ENCODE peak calls at places on chromosomes 2 and 18, in ten cellular contexts. E is hypothalamus, Y is AG20443, B is NCI-H526 treated with DMSO at 0.1 percent for 48 hours, A is GDM1, C is substantia nigra, X is T-helper 1 cell, F is activated gamma-delta T cell treated with Interleukin-2 at 50 U/mL for 16 hours, H is lower lobe of right lung, M is adrenal gland. J is an unnamed sample.

GRCh38 chr2:224691563-224691962 is 24.6 kb downstream of the CCDC195 start:
- DNase-seq in E (no peak), Y (no peak), B (no peak), A (no peak), C (no peak), X (no peak), F (no peak), H (no peak), M (no peak), J (no peak)

GRCh38 chr18:59837586-59837985 is 62.2 kb upstream of the PMAIP1 start:
- DNase-seq in E (no peak), Y (peak; percentile 70), B (peak; percentile 50), A (peak; percentile 40), C (no peak), X (no peak), F (peak; percentile 36), H (no peak), M (peak; percentile 65), J (peak; percentile 6)

GRCh38 chr2:53035153-53035552 is 732.5 kb upstream of the CHAC2 start:
- DNase-seq in E (no peak), Y (no peak), B (no peak), A (no peak), C (no peak), X (no peak), F (no peak), H (no peak), M (no peak), J (no peak)

GRCh38 chr2:127641846-127642510 is 4.0 kb upstream of the GPR17 start:
- DNase-seq in E (no peak), Y (no peak), B (no peak), A (peak; percentile 30), C (no peak), X (no peak), F (peak; percentile 58), H (no peak), M (no peak), J (peak; percentile 52)

GRCh38 chr18:9916067-9916684 is 2.4 kb downstream of the VAPA start:
- DNase-seq in E (no peak), Y (no peak), B (no peak), A (no peak), C (no peak), X (no peak), F (no peak), H (no peak), M (no peak), J (no peak)

GRCh38 chr18:76725445-76725844 is 96.9 kb upstream of the ZNF236 start:
- DNase-seq in E (no peak), Y (no peak), B (no peak), A (no peak), C (no peak), X (no peak), F (no peak), H (no peak), M (no peak), J (no peak)

GRCh38 chr2:121147766-121148165 is 137.2 kb downstream of the TFCP2L1 start:
- DNase-seq in E (no peak), Y (no peak), B (no peak), A (no peak), C (no peak), X (no peak), F (no peak), H (no peak), M (no peak), J (no peak)

GRCh38 chr2:65549262-65550036 is 117.0 kb upstream of the SPRED2 start:
- DNase-seq in E (no peak), Y (no peak), B (no peak), A (no peak), C (no peak), X (no peak), F (no peak), H (no peak), M (no peak), J (no peak)

GRCh38 chr2:33444961-33445360 is 31.5 kb upstream of the RASGRP3 start:
- DNase-seq in E (no peak), Y (no peak), B (no peak), A (no peak), C (no peak), X (no peak), F (no peak), H (no peak), M (no peak), J (no peak)

GRCh38 chr2:179532890-179533289 is 268.3 kb upstream of the SESTD1 start:
- DNase-seq in E (no peak), Y (no peak), B (no peak), A (no peak), C (no peak), X (no peak), F (no peak), H (no peak), M (no peak), J (no peak)

GRCh38 chr2:178858896-178859628 is 51.8 kb upstream of the TTN start:
- DNase-seq in E (no peak), Y (no peak), B (no peak), A (no peak), C (no peak), X (no peak), F (no peak), H (no peak), M (no peak), J (no peak)

GRCh38 chr18:13267517-13267916 is 49.0 kb downstream of the LDLRAD4 start:
- DNase-seq in E (no peak), Y (no peak), B (no peak), A (no peak), C (no peak), X (no peak), F (no peak), H (no peak), M (peak; percentile 73), J (no peak)

GRCh38 chr2:88074854-88075292 is 7.2 kb downstream of the SMYD1 start:
- DNase-seq in E (no peak), Y (peak; percentile 62), B (no peak), A (no peak), C (no peak), X (no peak), F (no peak), H (no peak), M (no peak), J (no peak)

GRCh38 chr2:30915485-30915884 is 108.2 kb upstream of the CAPN13 start:
- DNase-seq in E (no peak), Y (no peak), B (no peak), A (no peak), C (no peak), X (no peak), F (no peak), H (peak; percentile 56), M (peak; percentile 59), J (no peak)

GRCh38 chr2:222561817-222562424 is 94.0 kb downstream of the FARSB start:
- DNase-seq in E (no peak), Y (peak; percentile 66), B (peak; percentile 58), A (peak; percentile 5), C (peak; percentile 4), X (no peak), F (no peak), H (no peak), M (peak; percentile 73), J (no peak)

GRCh38 chr2:216554755-216555154 is 56.1 kb downstream of the RPL37A start:
- DNase-seq in E (no peak), Y (no peak), B (no peak), A (no peak), C (no peak), X (no peak), F (no peak), H (no peak), M (no peak), J (no peak)

GRCh38 chr2:238202326-238203103 is 980 bp downstream of the ILKAP start:
- DNase-seq in E (no peak), Y (peak; percentile 50), B (no peak), A (no peak), C (no peak), X (no peak), F (peak; percentile 14), H (no peak), M (no peak), J (peak; percentile 16)

GRCh38 chr2:26899500-26900164 is 51.7 kb downstream of the DPYSL5 start:
- DNase-seq in E (no peak), Y (no peak), B (no peak), A (no peak), C (no peak), X (no peak), F (no peak), H (no peak), M (peak; percentile 33), J (no peak)

GRCh38 chr18:22276334-22276713 is 106.9 kb downstream of the GATA6 start:
- DNase-seq in E (no peak), Y (no peak), B (no peak), A (no peak), C (no peak), X (no peak), F (no peak), H (no peak), M (peak; percentile 75), J (no peak)

GRCh38 chr2:85988914-85989270 is 100.1 kb upstream of the ST3GAL5 start:
- DNase-seq in E (no peak), Y (no peak), B (no peak), A (no peak), C (no peak), X (no peak), F (no peak), H (no peak), M (no peak), J (no peak)

J was measured in naive thymus-derived CD8-positive, alpha-beta T cell.